ENCODE peak calls at places on chromosomes 6 and 20, in four cellular contexts. D, P, X and H are unnamed samples.

GRCh38 chr6:31180500-31180899 is 10.0 kb upstream of the POU5F1 start:
- DNase-seq in D (peak; percentile 53), P (peak; percentile 51), X (peak; percentile 67), H (peak; percentile 71)

GRCh38 chr6:49892280-49892679 is 25.9 kb upstream of the CRISP1 start:
- DNase-seq in D (no peak), P (no peak), X (peak; percentile 28), H (no peak)

GRCh38 chr20:32281711-32282110 is 4.3 kb downstream of the KIF3B start:
- DNase-seq in D (peak; percentile 26), P (no peak), X (no peak), H (no peak)

GRCh38 chr6:36560822-36561221 is 13.5 kb upstream of the STK38 start:
- DNase-seq in D (no peak), P (no peak), X (no peak), H (no peak)

GRCh38 chr6:72321741-72322140 is 300.1 kb upstream of the KCNQ5 start:
- DNase-seq in D (no peak), P (peak; percentile 45), X (no peak), H (peak; percentile 47)

GRCh38 chr20:58892126-58892931 is 39.8 kb downstream of the GNAS start:
- DNase-seq in D (peak; percentile 81), P (peak; percentile 51), X (peak; percentile 60), H (peak; percentile 59)

GRCh38 chr20:34886122-34886521 is 9.7 kb downstream of the ACSS2 start:
- DNase-seq in D (no peak), P (no peak), X (no peak), H (no peak)

GRCh38 chr20:56628873-56629463 is at the start of gene TFAP2C:
- DNase-seq in D (peak; percentile 48), P (peak; percentile 64), X (peak; percentile 92), H (peak; percentile 64)

GRCh38 chr20:60694763-60695162 is 557.3 kb upstream of the CDH4 start:
- DNase-seq in D (no peak), P (no peak), X (no peak), H (peak; percentile 33)

GRCh38 chr6:148317051-148317450 is 25.6 kb upstream of the SASH1 start:
- DNase-seq in D (no peak), P (no peak), X (no peak), H (no peak)

GRCh38 chr20:35271073-35271882 is 6.6 kb downstream of the MMP24OS start:
- DNase-seq in D (no peak), P (no peak), X (peak; percentile 43), H (no peak)

GRCh38 chr20:55953201-55953600 is 52.1 kb downstream of the CBLN4 start:
- DNase-seq in D (no peak), P (no peak), X (no peak), H (no peak)

GRCh38 chr20:43304598-43304997 is 114.9 kb upstream of the PTPRT start:
- DNase-seq in D (no peak), P (no peak), X (no peak), H (no peak)

GRCh38 chr6:138523347-138524210 is 24.3 kb upstream of the NHSL1 start:
- DNase-seq in D (no peak), P (no peak), X (no peak), H (no peak)

GRCh38 chr20:51061646-51062045 is 38.7 kb upstream of the KCNG1 start:
- DNase-seq in D (no peak), P (no peak), X (no peak), H (no peak)

GRCh38 chr6:164417537-164417936 is 891.9 kb downstream of the C6orf118 start:
- DNase-seq in D (no peak), P (peak; percentile 14), X (no peak), H (no peak)

GRCh38 chr20:51540585-51540984 is 1.9 kb downstream of the NFATC2 start:
- DNase-seq in D (no peak), P (no peak), X (no peak), H (no peak)

GRCh38 chr6:107646176-107646575 is 156.3 kb downstream of the SOBP start:
- DNase-seq in D (no peak), P (no peak), X (no peak), H (no peak)

GRCh38 chr6:150720774-150721233 is 121.1 kb downstream of the PLEKHG1 start:
- DNase-seq in D (no peak), P (peak; percentile 40), X (peak; percentile 78), H (peak; percentile 88)

GRCh38 chr20:54082100-54082499 is 11.7 kb upstream of the BCAS1 start:
- DNase-seq in D (no peak), P (no peak), X (no peak), H (no peak)